ENCODE peak calls at places on chromosomes 12 and 14, in seven cellular contexts. J is heart left ventricle, U is AG04450, Z is dorsolateral prefrontal cortex, H is GM23248, F is left ventricle myocardium inferior, D is colonic mucosa. P is an unnamed sample.

GRCh38 chr14:43039881-43040280 is 1433.2 kb downstream of the LRFN5 start:
- DNase-seq in Z (no peak), F (no peak), J (no peak), H (no peak), U (no peak), D (no peak), P (no peak)

GRCh38 chr12:74941678-74942077 is 268.0 kb downstream of the KCNC2 start:
- DNase-seq in J (no peak), U (no peak), Z (no peak), D (no peak), H (no peak), F (no peak), P (no peak)

GRCh38 chr12:93712204-93712603 is 35.0 kb downstream of the CRADD start:
- DNase-seq in U (no peak), Z (no peak), J (no peak), H (no peak), F (no peak), D (no peak), P (no peak)

GRCh38 chr12:25251749-25252148 is 1.0 kb upstream of the KRAS start:
- DNase-seq in H (peak), J (no peak), D (no peak), F (no peak), U (no peak), Z (no peak), P (no peak)

GRCh38 chr12:26113194-26113654 is 11.6 kb downstream of the BHLHE41 start:
- DNase-seq in H (peak), U (no peak), F (no peak), Z (no peak), D (peak), J (no peak), P (no peak)

GRCh38 chr12:121797937-121798801 is 4.7 kb upstream of the RHOF start:
- DNase-seq in H (peak), F (peak), J (peak), Z (peak), U (no peak), D (peak), P (no peak)

GRCh38 chr14:52117433-52117832 is 48.6 kb upstream of the NID2 start:
- DNase-seq in Z (no peak), J (no peak), U (no peak), H (peak), F (peak), D (no peak), P (peak)

GRCh38 chr12:67649165-67650126 is 901 bp downstream of the DYRK2 start:
- DNase-seq in Z (no peak), D (peak), F (peak), U (no peak), J (peak), H (peak), P (no peak)

GRCh38 chr12:132775502-132776233 is 14.0 kb upstream of the ANKLE2 start:
- DNase-seq in Z (no peak), D (no peak), U (no peak), F (no peak), J (no peak), H (no peak), P (no peak)

GRCh38 chr12:124817076-124818000 is 46.3 kb downstream of the SCARB1 start:
- DNase-seq in F (no peak), U (no peak), Z (no peak), J (no peak), H (no peak), D (no peak), P (no peak)

GRCh38 chr14:71799831-71800230 is 132.4 kb upstream of the RGS6 start:
- DNase-seq in U (no peak), H (peak), D (no peak), Z (no peak), J (no peak), F (no peak), P (no peak)

GRCh38 chr12:65415826-65416225 is 137.3 kb downstream of the MSRB3 start:
- DNase-seq in F (no peak), H (peak), J (no peak), U (no peak), Z (no peak), D (no peak), P (peak)

GRCh38 chr14:88770736-88771135 is 22.0 kb downstream of the EML5 start:
- DNase-seq in D (no peak), H (no peak), F (no peak), J (no peak), U (no peak), Z (no peak), P (no peak)

GRCh38 chr12:19220205-19220604 is 90.7 kb downstream of the PLEKHA5 start:
- DNase-seq in Z (no peak), D (no peak), U (no peak), H (peak), F (no peak), J (no peak), P (peak)

GRCh38 chr14:106842687-106843086 is 1316.3 kb downstream of the TMEM121 start:
- DNase-seq in J (no peak), U (no peak), H (no peak), D (no peak), F (no peak), Z (no peak), P (no peak)

GRCh38 chr14:69464829-69465228 is 19.7 kb upstream of the PLEKHD1 start:
- DNase-seq in H (peak), J (no peak), D (no peak), F (no peak), Z (no peak), U (peak), P (peak)

GRCh38 chr14:77965050-77965449 is 165.1 kb downstream of the ADCK1 start:
- DNase-seq in U (no peak), Z (no peak), H (no peak), D (no peak), F (no peak), J (no peak), P (no peak)

GRCh38 chr12:48781750-48782456 is 7.0 kb downstream of the ADCY6 start:
- DNase-seq in Z (no peak), H (no peak), F (no peak), J (no peak), U (no peak), D (no peak), P (no peak)

GRCh38 chr14:61643546-61643945 is 51.8 kb upstream of the HIF1A start:
- DNase-seq in H (peak), D (no peak), J (no peak), U (no peak), Z (no peak), F (no peak), P (no peak)

GRCh38 chr14:71324767-71325272 is 417.6 kb downstream of the PCNX1 start:
- DNase-seq in J (no peak), Z (no peak), U (no peak), D (peak), H (no peak), F (no peak), P (no peak)

GRCh38 chr12:120687570-120688289 is 781 bp downstream of the MLEC start:
- DNase-seq in U (no peak), H (peak), Z (no peak), F (no peak), J (no peak), D (peak), P (no peak)

GRCh38 chr12:116759783-116760581 is 21.9 kb downstream of the RNFT2 start:
- DNase-seq in F (peak), H (no peak), J (peak), Z (no peak), U (no peak), D (no peak), P (no peak)
- H3K4me3 ChIP-seq in F (peak), H (no peak), J (no peak), Z (no peak), U (no peak), D (no peak), P (no peak)

GRCh38 chr12:6338955-6339761 is 2.7 kb downstream of the TNFRSF1A start:
- DNase-seq in J (no peak), F (no peak), D (no peak), Z (no peak), H (peak), U (no peak), P (no peak)
- H3K4me3 ChIP-seq in J (peak), F (peak), D (peak), Z (peak), H (peak), U (peak), P (peak)

GRCh38 chr12:117188121-117188665 is 2.1 kb downstream of the FBXO21 start:
- DNase-seq in F (no peak), U (no peak), H (no peak), J (no peak), D (no peak), Z (no peak), P (no peak)
- H3K4me3 ChIP-seq in F (peak), U (no peak), H (no peak), J (no peak), D (no peak), Z (peak), P (no peak)

DNA sequence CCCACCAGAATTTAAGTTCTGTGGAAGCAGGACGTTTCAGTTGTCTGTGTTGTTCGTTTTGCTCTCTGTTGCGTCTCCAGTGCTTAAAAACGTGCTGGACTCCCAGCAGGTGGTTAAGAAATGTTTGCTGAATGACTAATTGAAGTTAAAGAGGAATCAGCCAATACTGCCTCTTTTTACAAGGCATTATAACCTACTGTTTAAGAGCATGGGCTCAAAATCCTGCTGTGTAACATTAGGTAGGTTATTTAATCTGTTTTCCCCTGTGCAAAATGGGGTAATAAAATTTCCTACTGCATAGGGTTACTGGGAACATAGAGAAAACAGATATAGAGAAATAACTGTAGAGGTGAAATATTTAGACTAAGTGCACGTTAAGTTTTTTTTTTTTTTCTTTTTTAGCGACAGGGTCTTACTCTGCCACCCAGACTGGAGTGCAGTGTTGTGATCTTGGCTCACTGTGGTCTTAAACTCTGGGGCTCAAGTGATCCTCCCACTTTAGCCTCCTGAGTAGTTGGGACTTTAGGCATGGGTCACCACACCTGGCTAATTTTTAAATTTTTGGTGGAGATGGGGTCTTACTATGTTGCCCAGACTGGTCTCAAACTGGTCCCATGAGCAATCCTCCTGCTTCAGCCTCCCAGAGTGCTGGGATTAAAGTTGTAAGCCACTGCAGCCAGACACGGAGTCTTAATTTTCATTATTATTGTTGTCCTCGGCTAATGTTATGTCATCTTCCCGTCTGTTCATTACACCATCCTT is 139.4 kb upstream of the PRICKLE1 start:
- DNase-seq in Z (no peak), D (no peak), J (no peak), H (no peak), U (no peak), F (no peak), P (no peak)
- H3K4me3 ChIP-seq in Z (no peak), D (no peak), J (no peak), H (no peak), U (no peak), F (no peak), P (no peak)

DNA sequence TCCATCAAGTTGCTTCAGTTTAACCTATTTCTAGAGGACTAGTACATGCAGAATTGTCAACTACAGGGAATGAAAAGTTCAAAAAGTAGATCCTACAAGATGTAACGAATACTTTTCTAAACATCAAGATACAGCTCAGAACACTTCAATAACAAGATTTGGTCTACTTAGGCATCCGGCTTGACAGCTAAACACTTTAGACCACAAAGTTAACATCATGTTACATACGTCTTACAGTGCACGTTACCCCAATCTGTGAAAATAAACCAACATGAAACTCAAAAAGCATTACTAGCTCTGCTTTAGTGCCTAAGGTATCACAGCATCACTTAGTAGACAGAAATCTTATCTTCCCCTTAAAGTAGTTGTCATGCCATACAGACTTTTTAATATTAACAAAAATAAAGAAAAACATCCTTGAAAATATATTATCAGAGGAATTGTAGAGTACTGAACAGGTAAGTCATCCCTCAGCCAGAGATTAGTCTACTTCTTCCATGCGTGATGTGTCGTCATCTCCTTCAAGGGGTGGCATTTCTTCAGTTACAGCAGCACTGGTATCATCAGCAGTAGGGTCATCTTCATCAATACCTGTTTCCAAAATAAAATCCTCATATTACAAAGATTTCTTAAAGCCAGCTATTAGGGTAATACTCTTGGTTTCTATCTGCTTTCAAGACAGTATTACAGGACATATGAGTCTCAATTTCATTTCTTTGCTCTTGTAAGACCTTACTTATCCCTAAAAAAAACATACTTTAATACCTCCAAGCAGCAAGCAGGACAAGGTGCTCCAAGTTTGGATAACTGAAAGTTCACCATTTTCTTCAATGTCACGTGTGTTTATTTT is 5.4 kb downstream of the HSP90AA1 start:
- DNase-seq in F (no peak), H (no peak), J (no peak), U (no peak), Z (no peak), D (no peak), P (no peak)
- H3K4me3 ChIP-seq in F (no peak), H (no peak), J (no peak), U (no peak), Z (no peak), D (no peak), P (no peak)

DNA sequence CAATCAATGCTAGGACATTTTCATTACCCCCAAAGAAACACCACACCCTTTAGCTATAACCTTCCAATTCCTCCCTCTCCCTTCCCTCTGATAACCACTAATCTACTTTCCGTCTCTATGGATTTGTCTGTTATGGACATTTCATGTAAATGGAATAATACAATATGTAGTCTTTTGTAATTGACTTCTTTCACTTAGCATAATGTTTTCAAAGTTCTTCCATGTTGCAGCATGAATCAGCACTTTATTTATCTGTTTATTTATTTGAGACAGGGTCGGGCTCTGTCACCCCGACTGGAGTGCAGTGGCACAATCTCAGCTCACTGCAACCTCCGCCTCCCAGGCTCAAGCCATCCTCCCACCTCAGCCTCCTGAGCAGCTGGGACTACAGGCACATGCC is 1.2 kb upstream of the RBM19 start:
- DNase-seq in U (no peak), H (no peak), J (no peak), Z (no peak), D (no peak), F (no peak), P (no peak)
- H3K4me3 ChIP-seq in U (no peak), H (no peak), J (no peak), Z (no peak), D (no peak), F (peak), P (no peak)

GRCh38 chr14:100988011-100988410 is 84.5 kb upstream of the RTL1 start:
- DNase-seq in D (no peak), Z (no peak), U (no peak), H (peak), F (no peak), J (no peak), P (no peak)
- H3K4me3 ChIP-seq in D (no peak), Z (no peak), U (no peak), H (no peak), F (no peak), J (no peak), P (no peak)

GRCh38 chr12:99911967-99912366 is 72.8 kb downstream of the ANKS1B start:
- DNase-seq in H (peak), Z (no peak), D (no peak), J (no peak), U (no peak), F (no peak), P (no peak)
- H3K4me3 ChIP-seq in H (peak), Z (no peak), D (no peak), J (no peak), U (no peak), F (no peak), P (no peak)

GRCh38 chr12:22361785-22362184 is 27.3 kb upstream of the ST8SIA1 start:
- DNase-seq in J (no peak), H (no peak), F (no peak), Z (no peak), U (no peak), D (no peak), P (no peak)
- H3K4me3 ChIP-seq in J (no peak), H (no peak), F (no peak), Z (no peak), U (no peak), D (no peak), P (no peak)

P was measured in skeletal muscle cell.